ENCODE peak calls at places on chromosomes 7 and 10, in seven cellular contexts. One of them, this sample, is unnamed.

GRCh38 chr7:47817922-47818321 is 130.3 kb downstream of the PKD1L1 start:
- DNase-seq in right atrium auricular region: no peak
- DNase-seq in NCI-H524: no peak
- DNase-seq in stimulated activated CD8-positive, alpha-beta memory T cell treated with anti-CD3 and anti-CD28 coated beads, Interleukin-12 subunit alpha, Interleukin-12 subunit beta, amount 100 ng/mL, for 4 hours: no peak
- DNase-seq in NCI-H2081 treated with DMSO at 0.1 percent for 48 hours: no peak
- DNase-seq in KG1: no peak
- DNase-seq in esophagus muscularis mucosa: no peak
- DNase-seq in this sample: no peak

GRCh38 chr7:13577566-13578145 is 411.8 kb downstream of the ETV1 start:
- DNase-seq in right atrium auricular region: no peak
- DNase-seq in NCI-H524: no peak
- DNase-seq in stimulated activated CD8-positive, alpha-beta memory T cell treated with anti-CD3 and anti-CD28 coated beads, Interleukin-12 subunit alpha, Interleukin-12 subunit beta, amount 100 ng/mL, for 4 hours: no peak
- DNase-seq in NCI-H2081 treated with DMSO at 0.1 percent for 48 hours: no peak
- DNase-seq in KG1: no peak
- DNase-seq in esophagus muscularis mucosa: no peak
- DNase-seq in this sample: no peak

GRCh38 chr7:108045154-108045553 is 42.2 kb upstream of the LAMB1 start:
- DNase-seq in right atrium auricular region: no peak
- DNase-seq in NCI-H524: no peak
- DNase-seq in stimulated activated CD8-positive, alpha-beta memory T cell treated with anti-CD3 and anti-CD28 coated beads, Interleukin-12 subunit alpha, Interleukin-12 subunit beta, amount 100 ng/mL, for 4 hours: no peak
- DNase-seq in NCI-H2081 treated with DMSO at 0.1 percent for 48 hours: no peak
- DNase-seq in KG1: no peak
- DNase-seq in esophagus muscularis mucosa: no peak
- DNase-seq in this sample: no peak

GRCh38 chr10:3472705-3473078 is 300.1 kb upstream of the PITRM1 start:
- DNase-seq in right atrium auricular region: no peak
- DNase-seq in NCI-H524: no peak
- DNase-seq in stimulated activated CD8-positive, alpha-beta memory T cell treated with anti-CD3 and anti-CD28 coated beads, Interleukin-12 subunit alpha, Interleukin-12 subunit beta, amount 100 ng/mL, for 4 hours: no peak
- DNase-seq in NCI-H2081 treated with DMSO at 0.1 percent for 48 hours: no peak
- DNase-seq in KG1: no peak
- DNase-seq in esophagus muscularis mucosa: no peak
- DNase-seq in this sample: no peak

GRCh38 chr7:107824858-107825257 is 21.8 kb upstream of the SLC26A3 start:
- DNase-seq in right atrium auricular region: no peak
- DNase-seq in NCI-H524: no peak
- DNase-seq in stimulated activated CD8-positive, alpha-beta memory T cell treated with anti-CD3 and anti-CD28 coated beads, Interleukin-12 subunit alpha, Interleukin-12 subunit beta, amount 100 ng/mL, for 4 hours: no peak
- DNase-seq in NCI-H2081 treated with DMSO at 0.1 percent for 48 hours: no peak
- DNase-seq in KG1: no peak
- DNase-seq in esophagus muscularis mucosa: no peak
- DNase-seq in this sample: no peak

GRCh38 chr10:43700306-43700705 is 51.6 kb upstream of the ZNF32 start:
- DNase-seq in right atrium auricular region: no peak
- DNase-seq in NCI-H524: no peak
- DNase-seq in stimulated activated CD8-positive, alpha-beta memory T cell treated with anti-CD3 and anti-CD28 coated beads, Interleukin-12 subunit alpha, Interleukin-12 subunit beta, amount 100 ng/mL, for 4 hours: no peak
- DNase-seq in NCI-H2081 treated with DMSO at 0.1 percent for 48 hours: no peak
- DNase-seq in KG1: no peak
- DNase-seq in esophagus muscularis mucosa: no peak
- DNase-seq in this sample: no peak

GRCh38 chr7:151795168-151795754 is 81.7 kb downstream of the PRKAG2 start:
- DNase-seq in right atrium auricular region: no peak
- DNase-seq in NCI-H524: no peak
- DNase-seq in stimulated activated CD8-positive, alpha-beta memory T cell treated with anti-CD3 and anti-CD28 coated beads, Interleukin-12 subunit alpha, Interleukin-12 subunit beta, amount 100 ng/mL, for 4 hours: peak
- DNase-seq in NCI-H2081 treated with DMSO at 0.1 percent for 48 hours: no peak
- DNase-seq in KG1: no peak
- DNase-seq in esophagus muscularis mucosa: no peak
- DNase-seq in this sample: no peak

GRCh38 chr10:14876764-14877163 is 1.9 kb upstream of the SUV39H2 start:
- DNase-seq in right atrium auricular region: no peak
- DNase-seq in NCI-H524: no peak
- DNase-seq in stimulated activated CD8-positive, alpha-beta memory T cell treated with anti-CD3 and anti-CD28 coated beads, Interleukin-12 subunit alpha, Interleukin-12 subunit beta, amount 100 ng/mL, for 4 hours: no peak
- DNase-seq in NCI-H2081 treated with DMSO at 0.1 percent for 48 hours: no peak
- DNase-seq in KG1: no peak
- DNase-seq in esophagus muscularis mucosa: no peak
- DNase-seq in this sample: no peak

GRCh38 chr10:82213784-82214183 is 338.8 kb downstream of the NRG3 start:
- DNase-seq in right atrium auricular region: no peak
- DNase-seq in NCI-H524: no peak
- DNase-seq in stimulated activated CD8-positive, alpha-beta memory T cell treated with anti-CD3 and anti-CD28 coated beads, Interleukin-12 subunit alpha, Interleukin-12 subunit beta, amount 100 ng/mL, for 4 hours: no peak
- DNase-seq in NCI-H2081 treated with DMSO at 0.1 percent for 48 hours: no peak
- DNase-seq in KG1: no peak
- DNase-seq in esophagus muscularis mucosa: no peak
- DNase-seq in this sample: no peak

GRCh38 chr7:139362981-139363380 is 3.3 kb downstream of the LUC7L2 start:
- DNase-seq in right atrium auricular region: no peak
- DNase-seq in NCI-H524: no peak
- DNase-seq in stimulated activated CD8-positive, alpha-beta memory T cell treated with anti-CD3 and anti-CD28 coated beads, Interleukin-12 subunit alpha, Interleukin-12 subunit beta, amount 100 ng/mL, for 4 hours: no peak
- DNase-seq in NCI-H2081 treated with DMSO at 0.1 percent for 48 hours: no peak
- DNase-seq in KG1: no peak
- DNase-seq in esophagus muscularis mucosa: no peak
- DNase-seq in this sample: no peak

GRCh38 chr7:3239291-3239691 is 61.8 kb upstream of the SDK1 start:
- DNase-seq in right atrium auricular region: no peak
- DNase-seq in NCI-H524: no peak
- DNase-seq in stimulated activated CD8-positive, alpha-beta memory T cell treated with anti-CD3 and anti-CD28 coated beads, Interleukin-12 subunit alpha, Interleukin-12 subunit beta, amount 100 ng/mL, for 4 hours: no peak
- DNase-seq in NCI-H2081 treated with DMSO at 0.1 percent for 48 hours: no peak
- DNase-seq in KG1: no peak
- DNase-seq in esophagus muscularis mucosa: peak
- DNase-seq in this sample: peak

GRCh38 chr10:69217119-69217754 is 2.9 kb upstream of the HKDC1 start:
- DNase-seq in right atrium auricular region: no peak
- DNase-seq in NCI-H524: no peak
- DNase-seq in stimulated activated CD8-positive, alpha-beta memory T cell treated with anti-CD3 and anti-CD28 coated beads, Interleukin-12 subunit alpha, Interleukin-12 subunit beta, amount 100 ng/mL, for 4 hours: no peak
- DNase-seq in NCI-H2081 treated with DMSO at 0.1 percent for 48 hours: no peak
- DNase-seq in KG1: no peak
- DNase-seq in esophagus muscularis mucosa: no peak
- DNase-seq in this sample: no peak

GRCh38 chr10:104045151-104046089 is 40.3 kb downstream of the COL17A1 start:
- DNase-seq in right atrium auricular region: peak
- DNase-seq in NCI-H524: no peak
- DNase-seq in stimulated activated CD8-positive, alpha-beta memory T cell treated with anti-CD3 and anti-CD28 coated beads, Interleukin-12 subunit alpha, Interleukin-12 subunit beta, amount 100 ng/mL, for 4 hours: no peak
- DNase-seq in NCI-H2081 treated with DMSO at 0.1 percent for 48 hours: no peak
- DNase-seq in KG1: no peak
- DNase-seq in esophagus muscularis mucosa: no peak
- DNase-seq in this sample: peak

GRCh38 chr7:83738436-83738835 is 89.5 kb upstream of the SEMA3E start:
- DNase-seq in right atrium auricular region: no peak
- DNase-seq in NCI-H524: no peak
- DNase-seq in stimulated activated CD8-positive, alpha-beta memory T cell treated with anti-CD3 and anti-CD28 coated beads, Interleukin-12 subunit alpha, Interleukin-12 subunit beta, amount 100 ng/mL, for 4 hours: no peak
- DNase-seq in NCI-H2081 treated with DMSO at 0.1 percent for 48 hours: peak
- DNase-seq in KG1: no peak
- DNase-seq in esophagus muscularis mucosa: no peak
- DNase-seq in this sample: no peak

GRCh38 chr7:136693166-136694119 is 175.0 kb upstream of the CHRM2 start:
- DNase-seq in right atrium auricular region: no peak
- DNase-seq in NCI-H524: no peak
- DNase-seq in stimulated activated CD8-positive, alpha-beta memory T cell treated with anti-CD3 and anti-CD28 coated beads, Interleukin-12 subunit alpha, Interleukin-12 subunit beta, amount 100 ng/mL, for 4 hours: no peak
- DNase-seq in NCI-H2081 treated with DMSO at 0.1 percent for 48 hours: no peak
- DNase-seq in KG1: no peak
- DNase-seq in esophagus muscularis mucosa: no peak
- DNase-seq in this sample: no peak

GRCh38 chr10:33760544-33760943 is 426.1 kb upstream of the NRP1 start:
- DNase-seq in right atrium auricular region: no peak
- DNase-seq in NCI-H524: no peak
- DNase-seq in stimulated activated CD8-positive, alpha-beta memory T cell treated with anti-CD3 and anti-CD28 coated beads, Interleukin-12 subunit alpha, Interleukin-12 subunit beta, amount 100 ng/mL, for 4 hours: no peak
- DNase-seq in NCI-H2081 treated with DMSO at 0.1 percent for 48 hours: no peak
- DNase-seq in KG1: no peak
- DNase-seq in esophagus muscularis mucosa: no peak
- DNase-seq in this sample: no peak

GRCh38 chr10:9707205-9707604 is 1310.5 kb upstream of the CELF2 start:
- DNase-seq in right atrium auricular region: no peak
- DNase-seq in NCI-H524: no peak
- DNase-seq in stimulated activated CD8-positive, alpha-beta memory T cell treated with anti-CD3 and anti-CD28 coated beads, Interleukin-12 subunit alpha, Interleukin-12 subunit beta, amount 100 ng/mL, for 4 hours: no peak
- DNase-seq in NCI-H2081 treated with DMSO at 0.1 percent for 48 hours: no peak
- DNase-seq in KG1: no peak
- DNase-seq in esophagus muscularis mucosa: no peak
- DNase-seq in this sample: no peak

GRCh38 chr7:12199363-12199762 is 11.7 kb upstream of the TMEM106B start:
- DNase-seq in right atrium auricular region: no peak
- DNase-seq in NCI-H524: no peak
- DNase-seq in stimulated activated CD8-positive, alpha-beta memory T cell treated with anti-CD3 and anti-CD28 coated beads, Interleukin-12 subunit alpha, Interleukin-12 subunit beta, amount 100 ng/mL, for 4 hours: no peak
- DNase-seq in NCI-H2081 treated with DMSO at 0.1 percent for 48 hours: no peak
- DNase-seq in KG1: no peak
- DNase-seq in esophagus muscularis mucosa: no peak
- DNase-seq in this sample: no peak

GRCh38 chr10:114822771-114823463 is 1.3 kb downstream of the FHIP2A start:
- DNase-seq in right atrium auricular region: no peak
- DNase-seq in NCI-H524: no peak
- DNase-seq in stimulated activated CD8-positive, alpha-beta memory T cell treated with anti-CD3 and anti-CD28 coated beads, Interleukin-12 subunit alpha, Interleukin-12 subunit beta, amount 100 ng/mL, for 4 hours: no peak
- DNase-seq in NCI-H2081 treated with DMSO at 0.1 percent for 48 hours: no peak
- DNase-seq in KG1: peak
- DNase-seq in esophagus muscularis mucosa: no peak
- DNase-seq in this sample: no peak

GRCh38 chr10:30840386-30841074 is 191.1 kb downstream of the ZNF438 start:
- DNase-seq in right atrium auricular region: peak
- DNase-seq in NCI-H524: no peak
- DNase-seq in stimulated activated CD8-positive, alpha-beta memory T cell treated with anti-CD3 and anti-CD28 coated beads, Interleukin-12 subunit alpha, Interleukin-12 subunit beta, amount 100 ng/mL, for 4 hours: no peak
- DNase-seq in NCI-H2081 treated with DMSO at 0.1 percent for 48 hours: no peak
- DNase-seq in KG1: no peak
- DNase-seq in esophagus muscularis mucosa: no peak
- DNase-seq in this sample: peak

GRCh38 chr7:45073843-45074737 is 14.7 kb downstream of the NACAD start:
- DNase-seq in right atrium auricular region: no peak
- DNase-seq in NCI-H524: no peak
- DNase-seq in stimulated activated CD8-positive, alpha-beta memory T cell treated with anti-CD3 and anti-CD28 coated beads, Interleukin-12 subunit alpha, Interleukin-12 subunit beta, amount 100 ng/mL, for 4 hours: no peak
- DNase-seq in NCI-H2081 treated with DMSO at 0.1 percent for 48 hours: no peak
- DNase-seq in KG1: no peak
- DNase-seq in esophagus muscularis mucosa: no peak
- DNase-seq in this sample: no peak